ENCODE peak calls at places on chromosome 4, in five cellular contexts. One of them, this sample, is unnamed.

GRCh38 chr4:173878701-173879100 is 348.7 kb upstream of the HAND2 start:
- DNase-seq in ovary: no peak
- DNase-seq in upper lobe of left lung: no peak
- DNase-seq in A549: no peak
- DNase-seq in tibial nerve: no peak
- DNase-seq in this sample: no peak

GRCh38 chr4:147479817-147480216 is 1.1 kb upstream of the EDNRA start:
- DNase-seq in A549: no peak
- DNase-seq in tibial nerve: peak; percentile 63
- DNase-seq in ovary: peak; percentile 40
- DNase-seq in upper lobe of left lung: peak; percentile 48
- DNase-seq in this sample: no peak

GRCh38 chr4:113447695-113448265 is 313.8 kb downstream of the CAMK2D start:
- DNase-seq in A549: no peak
- DNase-seq in ovary: no peak
- DNase-seq in tibial nerve: no peak
- DNase-seq in upper lobe of left lung: no peak
- DNase-seq in this sample: no peak

GRCh38 chr4:185096032-185096653 is 46.9 kb upstream of the SLC25A4 start:
- DNase-seq in upper lobe of left lung: no peak
- DNase-seq in A549: peak; percentile 11
- DNase-seq in tibial nerve: peak; percentile 77
- DNase-seq in ovary: no peak
- DNase-seq in this sample: no peak

GRCh38 chr4:15341022-15341732 is 86.7 kb upstream of the C1QTNF7 start:
- DNase-seq in upper lobe of left lung: no peak
- DNase-seq in ovary: no peak
- DNase-seq in A549: no peak
- DNase-seq in tibial nerve: no peak
- DNase-seq in this sample: no peak

GRCh38 chr4:139619644-139620043 is 46.0 kb upstream of the MGST2 start:
- DNase-seq in ovary: no peak
- DNase-seq in tibial nerve: no peak
- DNase-seq in upper lobe of left lung: no peak
- DNase-seq in A549: no peak
- DNase-seq in this sample: no peak

GRCh38 chr4:20678382-20678781 is 21.9 kb upstream of the PACRGL start:
- DNase-seq in ovary: no peak
- DNase-seq in upper lobe of left lung: no peak
- DNase-seq in A549: no peak
- DNase-seq in tibial nerve: no peak
- DNase-seq in this sample: no peak

GRCh38 chr4:72084587-72085011 is 52.8 kb downstream of the NPFFR2 start:
- DNase-seq in ovary: no peak
- DNase-seq in A549: no peak
- DNase-seq in upper lobe of left lung: no peak
- DNase-seq in tibial nerve: no peak
- DNase-seq in this sample: no peak

GRCh38 chr4:153153339-153153851 is 50.8 kb upstream of the TRIM2 start:
- DNase-seq in tibial nerve: no peak
- DNase-seq in upper lobe of left lung: peak; percentile 41
- DNase-seq in ovary: peak; percentile 51
- DNase-seq in A549: peak; percentile 37
- DNase-seq in this sample: no peak

GRCh38 chr4:4564522-4564921 is 22.7 kb upstream of the STX18 start:
- DNase-seq in upper lobe of left lung: no peak
- DNase-seq in tibial nerve: no peak
- DNase-seq in ovary: no peak
- DNase-seq in A549: no peak
- DNase-seq in this sample: no peak

GRCh38 chr4:54657194-54657555 is 582 bp upstream of the KIT start:
- DNase-seq in ovary: no peak
- DNase-seq in A549: no peak
- DNase-seq in upper lobe of left lung: no peak
- DNase-seq in tibial nerve: no peak
- DNase-seq in this sample: no peak

GRCh38 chr4:24471623-24472510 is 112.5 kb downstream of the DHX15 start:
- DNase-seq in ovary: peak; percentile 55
- DNase-seq in A549: no peak
- DNase-seq in upper lobe of left lung: no peak
- DNase-seq in tibial nerve: peak; percentile 9
- DNase-seq in this sample: no peak

GRCh38 chr4:95091272-95091671 is 333.5 kb downstream of the BMPR1B start:
- DNase-seq in ovary: no peak
- DNase-seq in A549: no peak
- DNase-seq in tibial nerve: peak; percentile 25
- DNase-seq in upper lobe of left lung: no peak
- DNase-seq in this sample: no peak

GRCh38 chr4:32216502-32216901 is 1496.3 kb downstream of the PCDH7 start:
- DNase-seq in upper lobe of left lung: no peak
- DNase-seq in A549: no peak
- DNase-seq in tibial nerve: no peak
- DNase-seq in ovary: no peak
- DNase-seq in this sample: no peak

GRCh38 chr4:63528592-63528991 is 880.7 kb downstream of the TECRL start:
- DNase-seq in tibial nerve: no peak
- DNase-seq in ovary: no peak
- DNase-seq in upper lobe of left lung: no peak
- DNase-seq in A549: no peak
- DNase-seq in this sample: no peak

GRCh38 chr4:24433515-24434192 is 150.7 kb downstream of the DHX15 start:
- DNase-seq in upper lobe of left lung: no peak
- DNase-seq in A549: no peak
- DNase-seq in tibial nerve: no peak
- DNase-seq in ovary: no peak
- DNase-seq in this sample: no peak

GRCh38 chr4:32488690-32489089 is 1768.5 kb downstream of the PCDH7 start:
- DNase-seq in A549: no peak
- DNase-seq in ovary: no peak
- DNase-seq in tibial nerve: no peak
- DNase-seq in upper lobe of left lung: no peak
- DNase-seq in this sample: no peak

GRCh38 chr4:2412534-2412884 is 5.9 kb downstream of the ZFYVE28 start:
- DNase-seq in upper lobe of left lung: no peak
- DNase-seq in tibial nerve: no peak
- DNase-seq in A549: no peak
- DNase-seq in ovary: no peak
- DNase-seq in this sample: no peak

GRCh38 chr4:177308125-177308524 is 1.5 kb upstream of the NEIL3 start:
- DNase-seq in upper lobe of left lung: peak; percentile 72
- DNase-seq in A549: no peak
- DNase-seq in tibial nerve: no peak
- DNase-seq in ovary: no peak
- DNase-seq in this sample: no peak

GRCh38 chr4:188015025-188015778 is 19.6 kb downstream of the ZFP42 start:
- DNase-seq in A549: no peak
- DNase-seq in upper lobe of left lung: no peak
- DNase-seq in tibial nerve: no peak
- DNase-seq in ovary: no peak
- DNase-seq in this sample: no peak

GRCh38 chr4:19026281-19026680 is 1004.7 kb upstream of the LCORL start:
- DNase-seq in ovary: no peak
- DNase-seq in upper lobe of left lung: peak; percentile 39
- DNase-seq in tibial nerve: peak; percentile 8
- DNase-seq in A549: no peak
- DNase-seq in this sample: no peak

GRCh38 chr4:174217273-174218126 is 66.0 kb downstream of the FBXO8 start:
- DNase-seq in upper lobe of left lung: no peak
- DNase-seq in tibial nerve: no peak
- DNase-seq in A549: no peak
- DNase-seq in ovary: peak; percentile 39
- DNase-seq in this sample: no peak

DNA sequence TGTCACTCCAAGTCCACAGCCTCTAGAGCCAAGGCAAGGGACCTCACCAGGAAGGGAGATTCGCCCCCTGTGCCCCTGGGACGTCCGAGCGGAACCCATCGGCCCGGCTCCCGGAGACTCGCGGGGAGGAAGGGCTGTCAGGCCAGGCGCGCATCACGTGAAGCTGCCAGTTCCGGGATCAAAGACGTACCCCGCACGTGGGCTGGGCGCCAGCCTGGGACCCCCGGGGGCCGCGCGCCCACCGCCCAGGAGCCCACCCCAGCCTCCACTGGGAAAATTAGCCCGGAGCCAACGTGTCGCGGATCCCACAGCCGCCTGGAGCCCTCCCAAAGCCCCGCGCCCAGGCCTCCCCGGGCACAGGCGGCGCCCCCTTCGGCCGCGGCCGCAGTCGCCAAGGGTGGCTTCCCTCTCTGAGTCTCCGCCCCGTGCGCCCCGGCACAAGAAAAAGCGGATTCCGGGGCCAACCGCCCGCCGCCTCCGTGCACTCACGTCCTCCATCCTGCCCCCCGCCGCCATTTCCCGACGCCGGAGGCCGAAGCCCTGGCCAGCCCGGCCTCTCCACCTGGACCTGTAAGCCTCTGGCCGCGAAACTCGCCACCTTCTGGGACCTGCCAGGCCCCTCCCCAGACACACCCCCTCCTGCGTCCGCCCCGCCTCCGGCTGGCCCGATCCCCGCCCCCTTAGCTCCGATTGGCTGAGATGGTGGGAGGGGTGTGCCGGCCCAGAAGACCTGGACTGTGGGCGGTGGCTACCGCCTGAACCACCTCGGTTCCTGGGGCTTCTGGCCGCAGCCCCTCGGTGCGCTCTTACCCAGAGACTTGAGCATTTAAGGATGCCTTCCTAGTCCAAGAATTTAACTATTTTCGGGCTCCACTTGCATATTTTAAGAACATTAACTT is at the start of gene TMEM192:
- DNase-seq in ovary: peak; percentile 96
- DNase-seq in A549: peak; percentile 72
- DNase-seq in tibial nerve: peak; percentile 92
- DNase-seq in upper lobe of left lung: peak; percentile 97
- DNase-seq in this sample: peak; percentile 99
- TF ChIP-seq POLR2A in ovary: peak; percentile 42
- TF ChIP-seq POLR2A in A549: no peak
- TF ChIP-seq POLR2A in tibial nerve: no peak
- TF ChIP-seq POLR2A in upper lobe of left lung: peak; percentile 71
- TF ChIP-seq POLR2A in this sample: no peak

GRCh38 chr4:41614519-41614918 is 76.6 kb downstream of the LIMCH1 start:
- DNase-seq in upper lobe of left lung: no peak
- DNase-seq in ovary: no peak
- DNase-seq in tibial nerve: no peak
- DNase-seq in A549: no peak
- DNase-seq in this sample: no peak

GRCh38 chr4:41611881-41612871 is 74.2 kb downstream of the LIMCH1 start:
- DNase-seq in upper lobe of left lung: peak; percentile 41
- DNase-seq in A549: no peak
- DNase-seq in tibial nerve: peak; percentile 37
- DNase-seq in ovary: peak; percentile 32
- DNase-seq in this sample: no peak

GRCh38 chr4:41613782-41614181 is 75.8 kb downstream of the LIMCH1 start:
- DNase-seq in ovary: no peak
- DNase-seq in tibial nerve: no peak
- DNase-seq in upper lobe of left lung: no peak
- DNase-seq in A549: no peak
- DNase-seq in this sample: no peak

GRCh38 chr4:41611124-41611838 is 73.3 kb downstream of the LIMCH1 start:
- DNase-seq in ovary: no peak
- DNase-seq in tibial nerve: no peak
- DNase-seq in upper lobe of left lung: no peak
- DNase-seq in A549: no peak
- DNase-seq in this sample: no peak

DNA sequence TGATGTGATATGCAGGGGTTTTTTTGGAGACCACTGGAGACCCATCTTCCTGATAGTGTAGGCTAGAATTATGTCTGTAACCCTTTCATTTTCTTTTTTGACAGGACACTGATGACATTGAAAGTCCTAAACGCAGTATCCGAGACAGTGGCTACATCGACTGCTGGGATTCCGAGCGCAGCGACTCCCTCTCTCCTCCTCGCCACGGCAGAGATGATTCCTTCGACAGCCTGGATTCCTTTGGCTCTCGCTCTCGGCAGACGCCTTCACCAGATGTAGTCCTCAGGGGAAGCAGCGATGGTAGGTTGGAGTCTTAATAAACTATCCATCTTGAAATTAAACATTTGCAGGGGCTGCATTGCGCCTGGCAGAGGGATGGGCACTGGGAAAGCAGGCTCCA is 75.4 kb downstream of the LIMCH1 start:
- DNase-seq in upper lobe of left lung: no peak
- DNase-seq in ovary: peak; percentile 26
- DNase-seq in A549: no peak
- DNase-seq in tibial nerve: no peak
- DNase-seq in this sample: no peak
- H3K4me3 ChIP-seq in upper lobe of left lung: no peak overlapping the region
- H3K4me3 ChIP-seq in ovary: peak overlapping the region; percentile 13
- H3K4me3 ChIP-seq in A549: no peak overlapping the region
- H3K4me3 ChIP-seq in tibial nerve: peak overlapping the region; percentile 21
- H3K4me3 ChIP-seq in this sample: peak overlapping the region; percentile 47

DNA sequence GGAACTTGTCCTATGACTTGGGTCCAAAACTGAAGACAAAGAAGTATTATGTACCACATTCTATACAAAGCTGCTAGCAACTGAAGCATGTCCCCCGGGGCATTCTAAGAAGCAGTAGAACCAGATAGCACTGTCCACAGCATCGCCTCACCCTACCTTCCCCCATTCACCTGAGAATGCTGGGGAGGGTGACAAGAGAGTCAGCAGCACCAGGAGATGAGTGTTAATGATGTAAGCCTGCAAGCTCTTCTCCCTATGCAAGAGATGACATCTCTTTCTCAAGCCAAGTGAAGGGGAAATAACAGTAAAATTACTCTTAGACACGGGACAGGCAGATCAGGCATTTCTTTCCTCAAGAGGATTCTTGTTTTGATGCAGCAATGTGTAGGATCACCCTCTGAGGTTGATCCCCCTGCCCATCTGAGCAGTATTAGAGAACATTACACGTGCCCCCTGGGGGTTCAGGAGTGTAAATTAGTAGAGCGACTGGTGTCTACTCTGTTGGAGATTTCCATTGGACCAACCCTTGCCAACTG is 13.9 kb upstream of the TLR1 start:
- DNase-seq in tibial nerve: no peak
- DNase-seq in upper lobe of left lung: no peak
- DNase-seq in ovary: no peak
- DNase-seq in A549: no peak
- DNase-seq in this sample: no peak
- TF ChIP-seq EP300 in tibial nerve: no peak
- TF ChIP-seq EP300 in upper lobe of left lung: no peak
- TF ChIP-seq EP300 in ovary: no peak
- TF ChIP-seq EP300 in A549: no peak
- TF ChIP-seq EP300 in this sample: no peak

GRCh38 chr4:155376387-155377268 is at the start of gene MAP9:
- DNase-seq in tibial nerve: peak; percentile 75
- DNase-seq in A549: peak; percentile 70
- DNase-seq in upper lobe of left lung: peak; percentile 95
- DNase-seq in ovary: peak; percentile 83
- DNase-seq in this sample: no peak
- TF ChIP-seq POLR2A in tibial nerve: no peak
- TF ChIP-seq POLR2A in A549: peak; percentile 33
- TF ChIP-seq POLR2A in upper lobe of left lung: no peak
- TF ChIP-seq POLR2A in ovary: no peak
- TF ChIP-seq POLR2A in this sample: no peak

GRCh38 chr4:109303141-109303499 is 662 bp upstream of the COL25A1 start:
- DNase-seq in A549: no peak
- DNase-seq in upper lobe of left lung: no peak
- DNase-seq in tibial nerve: no peak
- DNase-seq in ovary: no peak
- DNase-seq in this sample: no peak
- H3K4me3 ChIP-seq in A549: peak overlapping the region; percentile 44
- H3K4me3 ChIP-seq in upper lobe of left lung: peak overlapping the region; percentile 47
- H3K4me3 ChIP-seq in tibial nerve: peak overlapping the region; percentile 42
- H3K4me3 ChIP-seq in ovary: peak overlapping the region; percentile 58
- H3K4me3 ChIP-seq in this sample: peak overlapping the region; percentile 57

GRCh38 chr4:67343162-67343561 is 202.1 kb downstream of the CENPC start:
- DNase-seq in A549: no peak
- DNase-seq in ovary: no peak
- DNase-seq in upper lobe of left lung: no peak
- DNase-seq in tibial nerve: no peak
- DNase-seq in this sample: no peak
- TF ChIP-seq EP300 in A549: no peak
- TF ChIP-seq EP300 in ovary: no peak
- TF ChIP-seq EP300 in upper lobe of left lung: no peak
- TF ChIP-seq EP300 in tibial nerve: no peak
- TF ChIP-seq EP300 in this sample: no peak